ENCODE peak calls at places on chromosomes 2 and 18, in five cellular contexts. V, I, L, F and X are unnamed samples.

GRCh38 chr2:86274918-86275275 is 62.5 kb downstream of the REEP1 start:
- DNase-seq in F (no peak), I (no peak), V (no peak), L (peak; percentile 22), X (peak; percentile 79)

GRCh38 chr2:191641609-191642008 is 36.3 kb upstream of the NABP1 start:
- DNase-seq in L (no peak), V (no peak), F (no peak), I (no peak), X (no peak)

GRCh38 chr2:58788402-58788801 is 547.3 kb upstream of the FANCL start:
- DNase-seq in L (no peak), V (no peak), F (no peak), I (no peak), X (no peak)

GRCh38 chr2:96532641-96533291 is 3.8 kb upstream of the ARID5A start:
- DNase-seq in V (no peak), F (no peak), L (no peak), I (no peak), X (no peak)

GRCh38 chr2:62293490-62294212 is 97.7 kb downstream of the B3GNT2 start:
- DNase-seq in V (peak; percentile 94), F (peak; percentile 47), I (peak; percentile 20), L (peak; percentile 37), X (peak; percentile 73)

GRCh38 chr2:128791983-128792315 is 473.3 kb upstream of the HS6ST1 start:
- DNase-seq in I (no peak), F (no peak), L (no peak), V (peak; percentile 16), X (no peak)

GRCh38 chr2:31058096-31058843 is 80.0 kb downstream of the GALNT14 start:
- DNase-seq in L (no peak), V (no peak), I (no peak), F (no peak), X (no peak)

GRCh38 chr2:102509749-102510148 is 36.7 kb downstream of the SLC9A4 start:
- DNase-seq in V (no peak), F (no peak), L (no peak), I (no peak), X (peak; percentile 38)

GRCh38 chr2:74893332-74893731 is 59.4 kb downstream of the HK2 start:
- DNase-seq in L (peak; percentile 68), F (no peak), I (no peak), V (no peak), X (no peak)

GRCh38 chr2:227404575-227404974 is 16.8 kb upstream of the SCYGR1 start:
- DNase-seq in L (no peak), F (no peak), I (no peak), V (no peak), X (no peak)

GRCh38 chr2:182245963-182246362 is 180.9 kb downstream of the PDE1A start:
- DNase-seq in F (no peak), I (no peak), L (no peak), V (no peak), X (no peak)

GRCh38 chr18:34809697-34810096 is 99.6 kb downstream of the DTNA start:
- DNase-seq in F (no peak), V (peak; percentile 63), I (no peak), L (peak; percentile 38), X (peak; percentile 19)

GRCh38 chr18:23135679-23136325 is 517 bp downstream of the CABLES1 start:
- DNase-seq in I (peak; percentile 30), V (no peak), F (no peak), L (peak; percentile 48), X (peak; percentile 21)

GRCh38 chr2:191738667-191739066 is 60.7 kb downstream of the NABP1 start:
- DNase-seq in F (no peak), I (no peak), L (no peak), V (no peak), X (no peak)

GRCh38 chr2:133541797-133542196 is 26.5 kb downstream of the NCKAP5 start:
- DNase-seq in I (no peak), L (no peak), F (no peak), V (no peak), X (no peak)

GRCh38 chr2:64939332-64939917 is 49.8 kb upstream of the SLC1A4 start:
- DNase-seq in V (no peak), I (no peak), L (no peak), F (no peak), X (no peak)

GRCh38 chr2:27776097-27776496 is 4.6 kb downstream of the MRPL33 start:
- DNase-seq in I (no peak), V (no peak), F (no peak), L (no peak), X (peak; percentile 11)

GRCh38 chr2:221100467-221101089 is 471.5 kb downstream of the EPHA4 start:
- DNase-seq in V (peak; percentile 60), F (no peak), L (no peak), I (no peak), X (no peak)

GRCh38 chr18:76447268-76447890 is 47.7 kb downstream of the ZNF516 start:
- DNase-seq in L (peak; percentile 2), F (no peak), V (no peak), I (no peak), X (no peak)

GRCh38 chr2:96507957-96508520 is 2.9 kb upstream of the NEURL3 start:
- DNase-seq in L (peak; percentile 45), F (no peak), V (peak; percentile 87), I (peak; percentile 76), X (peak; percentile 79)

GRCh38 chr2:207154556-207155179 is 11.1 kb downstream of the KLF7 start:
- DNase-seq in L (no peak), V (no peak), I (no peak), F (no peak), X (no peak)

GRCh38 chr2:233121856-233122255 is 61.7 kb downstream of the INPP5D start:
- DNase-seq in V (no peak), L (no peak), I (no peak), F (no peak), X (peak; percentile 6)

DNA sequence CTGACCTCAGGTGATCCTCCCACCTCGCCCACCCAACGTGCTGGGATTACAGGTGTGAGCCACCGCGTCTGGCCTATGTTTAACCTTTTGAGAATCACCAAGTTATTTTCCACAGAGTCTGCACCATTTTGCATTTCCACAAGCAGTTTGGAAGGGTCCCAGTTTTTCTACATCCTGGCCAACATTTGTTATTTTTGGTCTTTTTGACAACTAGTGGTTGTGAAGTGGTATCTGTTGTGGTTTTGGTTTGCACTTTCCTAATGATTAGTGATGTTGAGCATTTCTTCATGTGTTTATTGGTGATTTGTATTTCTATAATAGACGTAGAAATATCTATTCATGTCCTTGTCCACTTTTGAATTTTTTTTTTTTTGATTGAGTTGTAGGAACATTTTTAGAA is 67.9 kb downstream of the BIRC6 start:
- DNase-seq in F (no peak), L (no peak), V (no peak), I (no peak), X (no peak)
- H4K91ac ChIP-seq in F (no peak overlapping the region), L (no peak overlapping the region), V (no peak overlapping the region), I (no peak overlapping the region), X (no peak overlapping the region)

GRCh38 chr2:856041-856440 is 94.6 kb upstream of the SNTG2 start:
- DNase-seq in L (no peak), F (no peak), I (no peak), V (no peak), X (no peak)

GRCh38 chr2:857081-857480 is 93.6 kb upstream of the SNTG2 start:
- DNase-seq in I (no peak), F (no peak), L (no peak), V (no peak), X (peak; percentile 20)

GRCh38 chr2:857937-858336 is 92.7 kb upstream of the SNTG2 start:
- DNase-seq in F (no peak), V (no peak), L (no peak), I (no peak), X (no peak)

GRCh38 chr2:860259-860855 is 90.3 kb upstream of the SNTG2 start:
- DNase-seq in F (no peak), I (no peak), L (no peak), V (peak; percentile 86), X (peak; percentile 40)

DNA sequence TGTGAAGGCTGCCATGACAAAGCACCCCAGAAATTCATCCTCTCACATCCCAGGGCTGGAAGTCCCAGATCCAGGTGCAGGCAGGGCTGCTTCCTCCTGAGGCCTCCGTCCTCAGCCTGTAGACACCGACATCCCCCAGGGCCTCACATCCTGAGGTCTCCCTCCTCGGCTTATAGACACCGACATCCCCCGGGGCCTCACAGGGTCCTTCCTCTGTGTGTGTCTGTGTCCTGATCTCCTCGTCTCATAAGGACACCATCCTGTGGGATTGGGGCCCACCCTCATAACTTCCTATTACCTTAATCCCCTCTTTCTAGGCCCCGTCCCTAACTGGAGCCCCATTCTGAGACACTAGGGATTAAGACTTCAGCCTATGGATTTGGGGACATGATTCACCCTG is 92.0 kb upstream of the SNTG2 start:
- DNase-seq in I (no peak), F (no peak), L (no peak), V (peak; percentile 14), X (no peak)
- H2BK12ac ChIP-seq in I (no peak overlapping the region), F (no peak overlapping the region), L (no peak overlapping the region), V (no peak overlapping the region), X (no peak overlapping the region)

DNA sequence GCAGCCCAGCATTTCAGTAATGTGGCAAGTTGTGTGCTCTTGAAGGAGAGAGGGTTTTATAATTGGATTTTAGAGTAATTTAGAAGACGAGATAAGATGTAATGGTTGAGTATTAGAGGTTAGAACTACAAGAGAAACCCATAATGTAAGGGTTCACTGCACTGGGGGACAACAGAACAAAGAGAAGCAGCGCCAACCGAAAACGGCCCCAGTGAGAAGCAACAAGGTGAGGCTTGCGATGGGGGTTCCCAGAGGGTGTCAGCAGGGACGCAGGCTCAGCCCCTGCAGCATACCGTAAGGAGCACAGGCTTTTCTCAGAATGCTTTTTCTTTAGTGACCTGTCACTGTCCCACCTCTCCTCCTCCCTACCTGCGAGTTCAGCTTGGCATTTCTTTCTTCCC is 183.9 kb upstream of the ETAA1 start:
- DNase-seq in V (no peak), I (no peak), L (no peak), F (no peak), X (no peak)
- H4K91ac ChIP-seq in V (no peak overlapping the region), I (no peak overlapping the region), L (no peak overlapping the region), F (no peak overlapping the region), X (no peak overlapping the region)

GRCh38 chr2:236262238-236262637 is 2.0 kb downstream of the ASB18 start:
- DNase-seq in I (no peak), L (no peak), V (no peak), F (no peak), X (no peak)

GRCh38 chr2:236257575-236257974 is 6.6 kb downstream of the ASB18 start:
- DNase-seq in L (no peak), I (no peak), F (no peak), V (no peak), X (no peak)

GRCh38 chr2:236259371-236259770 is 4.8 kb downstream of the ASB18 start:
- DNase-seq in I (no peak), V (no peak), L (no peak), F (no peak), X (no peak)

GRCh38 chr2:236264256-236264655 is at the start of gene ASB18:
- DNase-seq in L (no peak), F (no peak), V (no peak), I (no peak), X (no peak)

DNA sequence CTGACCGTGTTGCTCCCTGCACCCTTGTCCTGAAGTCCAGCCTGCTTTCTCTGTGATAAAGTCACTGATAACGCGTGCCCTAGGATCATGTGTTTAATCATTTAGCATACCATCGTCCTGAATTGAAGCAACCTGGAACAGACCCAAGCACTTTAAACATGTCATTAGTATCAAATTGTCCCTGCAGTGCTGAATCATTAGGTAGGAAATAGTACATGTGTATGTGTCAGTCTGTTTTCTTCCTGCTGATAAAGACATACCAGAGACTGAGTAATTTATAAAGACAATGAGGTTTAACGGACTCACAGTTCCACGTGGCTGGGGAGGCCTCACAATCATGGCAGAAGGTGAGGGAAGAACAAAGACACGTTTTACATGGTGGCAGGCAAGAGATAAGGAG is 2.8 kb downstream of the ASB18 start:
- DNase-seq in L (no peak), V (no peak), I (no peak), F (no peak), X (no peak)
- H2BK12ac ChIP-seq in L (no peak overlapping the region), V (no peak overlapping the region), I (no peak overlapping the region), F (no peak overlapping the region), X (no peak overlapping the region)